ENCODE peak calls at places on chromosomes 3 and 15, in eight cellular contexts. One of them, this sample, is unnamed.

GRCh38 chr3:141280086-141280485 is 48.5 kb downstream of the PXYLP1 start:
- DNase-seq in upper lobe of left lung: no peak
- DNase-seq in psoas muscle: no peak
- DNase-seq in CD8-positive, alpha-beta T cell: no peak
- DNase-seq in spleen: no peak
- DNase-seq in heart right ventricle: no peak
- DNase-seq in left ventricle myocardium inferior: no peak
- DNase-seq in neural progenitor cell: no peak
- DNase-seq in this sample: no peak

GRCh38 chr15:59366368-59367021 is 6.2 kb downstream of the MYO1E start:
- DNase-seq in upper lobe of left lung: no peak
- DNase-seq in psoas muscle: no peak
- DNase-seq in CD8-positive, alpha-beta T cell: no peak
- DNase-seq in spleen: no peak
- DNase-seq in heart right ventricle: no peak
- DNase-seq in left ventricle myocardium inferior: no peak
- DNase-seq in neural progenitor cell: no peak
- DNase-seq in this sample: no peak

GRCh38 chr3:65979152-65979551 is 59.6 kb downstream of the MAGI1 start:
- DNase-seq in upper lobe of left lung: no peak
- DNase-seq in psoas muscle: no peak
- DNase-seq in CD8-positive, alpha-beta T cell: no peak
- DNase-seq in spleen: no peak
- DNase-seq in heart right ventricle: peak; percentile 41
- DNase-seq in left ventricle myocardium inferior: no peak
- DNase-seq in neural progenitor cell: no peak
- DNase-seq in this sample: no peak

GRCh38 chr15:40984406-40984805 is 31.1 kb downstream of the CHAC1 start:
- DNase-seq in upper lobe of left lung: no peak
- DNase-seq in psoas muscle: no peak
- DNase-seq in CD8-positive, alpha-beta T cell: no peak
- DNase-seq in spleen: no peak
- DNase-seq in heart right ventricle: no peak
- DNase-seq in left ventricle myocardium inferior: no peak
- DNase-seq in neural progenitor cell: no peak
- DNase-seq in this sample: no peak

GRCh38 chr15:78034495-78035191 is 42.9 kb downstream of the TBC1D2B start:
- DNase-seq in upper lobe of left lung: no peak
- DNase-seq in psoas muscle: no peak
- DNase-seq in CD8-positive, alpha-beta T cell: peak; percentile 91
- DNase-seq in spleen: peak; percentile 93
- DNase-seq in heart right ventricle: no peak
- DNase-seq in left ventricle myocardium inferior: no peak
- DNase-seq in neural progenitor cell: no peak
- DNase-seq in this sample: no peak

GRCh38 chr3:141050913-141051632 is at the start of gene SPSB4:
- DNase-seq in upper lobe of left lung: peak; percentile 92
- DNase-seq in psoas muscle: peak; percentile 81
- DNase-seq in CD8-positive, alpha-beta T cell: no peak
- DNase-seq in spleen: peak; percentile 79
- DNase-seq in heart right ventricle: peak; percentile 76
- DNase-seq in left ventricle myocardium inferior: peak; percentile 78
- DNase-seq in neural progenitor cell: peak; percentile 97
- DNase-seq in this sample: peak; percentile 41

GRCh38 chr3:138348107-138348949 is at the start of gene MRAS:
- DNase-seq in upper lobe of left lung: peak; percentile 96
- DNase-seq in psoas muscle: peak; percentile 88
- DNase-seq in CD8-positive, alpha-beta T cell: no peak
- DNase-seq in spleen: peak; percentile 82
- DNase-seq in heart right ventricle: peak; percentile 75
- DNase-seq in left ventricle myocardium inferior: peak; percentile 83
- DNase-seq in neural progenitor cell: peak; percentile 93
- DNase-seq in this sample: peak; percentile 87

GRCh38 chr15:74422723-74423442 is 10.9 kb downstream of the SEMA7A start:
- DNase-seq in upper lobe of left lung: no peak
- DNase-seq in psoas muscle: no peak
- DNase-seq in CD8-positive, alpha-beta T cell: no peak
- DNase-seq in spleen: peak; percentile 83
- DNase-seq in heart right ventricle: no peak
- DNase-seq in left ventricle myocardium inferior: no peak
- DNase-seq in neural progenitor cell: peak; percentile 55
- DNase-seq in this sample: peak; percentile 79

GRCh38 chr3:32249184-32249782 is 10.8 kb downstream of the CMTM8 start:
- DNase-seq in upper lobe of left lung: no peak
- DNase-seq in psoas muscle: no peak
- DNase-seq in CD8-positive, alpha-beta T cell: no peak
- DNase-seq in spleen: no peak
- DNase-seq in heart right ventricle: no peak
- DNase-seq in left ventricle myocardium inferior: no peak
- DNase-seq in neural progenitor cell: no peak
- DNase-seq in this sample: no peak

GRCh38 chr3:19250959-19251610 is 102.8 kb downstream of the KCNH8 start:
- DNase-seq in upper lobe of left lung: no peak
- DNase-seq in psoas muscle: no peak
- DNase-seq in CD8-positive, alpha-beta T cell: no peak
- DNase-seq in spleen: no peak
- DNase-seq in heart right ventricle: no peak
- DNase-seq in left ventricle myocardium inferior: no peak
- DNase-seq in neural progenitor cell: peak; percentile 17
- DNase-seq in this sample: no peak

GRCh38 chr3:172273378-172273777 is 174.9 kb downstream of the GHSR start:
- DNase-seq in upper lobe of left lung: no peak
- DNase-seq in psoas muscle: no peak
- DNase-seq in CD8-positive, alpha-beta T cell: no peak
- DNase-seq in spleen: no peak
- DNase-seq in heart right ventricle: no peak
- DNase-seq in left ventricle myocardium inferior: no peak
- DNase-seq in neural progenitor cell: no peak
- DNase-seq in this sample: no peak

GRCh38 chr3:150059729-150060128 is 89.0 kb upstream of the PFN2 start:
- DNase-seq in upper lobe of left lung: no peak
- DNase-seq in psoas muscle: no peak
- DNase-seq in CD8-positive, alpha-beta T cell: no peak
- DNase-seq in spleen: no peak
- DNase-seq in heart right ventricle: no peak
- DNase-seq in left ventricle myocardium inferior: no peak
- DNase-seq in neural progenitor cell: no peak
- DNase-seq in this sample: no peak

GRCh38 chr15:70584441-70584837 is 178.9 kb downstream of the UACA start:
- DNase-seq in upper lobe of left lung: no peak
- DNase-seq in psoas muscle: no peak
- DNase-seq in CD8-positive, alpha-beta T cell: no peak
- DNase-seq in spleen: no peak
- DNase-seq in heart right ventricle: no peak
- DNase-seq in left ventricle myocardium inferior: no peak
- DNase-seq in neural progenitor cell: no peak
- DNase-seq in this sample: peak; percentile 17

GRCh38 chr3:141397996-141398395 is 29.7 kb downstream of the ZBTB38 start:
- DNase-seq in upper lobe of left lung: no peak
- DNase-seq in psoas muscle: no peak
- DNase-seq in CD8-positive, alpha-beta T cell: no peak
- DNase-seq in spleen: no peak
- DNase-seq in heart right ventricle: no peak
- DNase-seq in left ventricle myocardium inferior: no peak
- DNase-seq in neural progenitor cell: no peak
- DNase-seq in this sample: no peak

GRCh38 chr3:138862531-138862923 is 27.8 kb upstream of the PIK3CB start:
- DNase-seq in upper lobe of left lung: no peak
- DNase-seq in psoas muscle: no peak
- DNase-seq in CD8-positive, alpha-beta T cell: no peak
- DNase-seq in spleen: peak; percentile 39
- DNase-seq in heart right ventricle: peak; percentile 10
- DNase-seq in left ventricle myocardium inferior: no peak
- DNase-seq in neural progenitor cell: peak; percentile 4
- DNase-seq in this sample: peak; percentile 2

GRCh38 chr15:74957301-74958035 is 896 bp upstream of the RPP25 start:
- DNase-seq in upper lobe of left lung: peak; percentile 90
- DNase-seq in psoas muscle: peak; percentile 47
- DNase-seq in CD8-positive, alpha-beta T cell: no peak
- DNase-seq in spleen: peak; percentile 80
- DNase-seq in heart right ventricle: peak; percentile 29
- DNase-seq in left ventricle myocardium inferior: peak; percentile 59
- DNase-seq in neural progenitor cell: peak; percentile 49
- DNase-seq in this sample: peak; percentile 35

GRCh38 chr3:182525975-182526374 is 267.3 kb upstream of the ATP11B start:
- DNase-seq in upper lobe of left lung: no peak
- DNase-seq in psoas muscle: no peak
- DNase-seq in CD8-positive, alpha-beta T cell: no peak
- DNase-seq in spleen: no peak
- DNase-seq in heart right ventricle: no peak
- DNase-seq in left ventricle myocardium inferior: no peak
- DNase-seq in neural progenitor cell: no peak
- DNase-seq in this sample: no peak

GRCh38 chr3:182521339-182521738 is 272.0 kb upstream of the ATP11B start:
- DNase-seq in upper lobe of left lung: no peak
- DNase-seq in psoas muscle: no peak
- DNase-seq in CD8-positive, alpha-beta T cell: no peak
- DNase-seq in spleen: no peak
- DNase-seq in heart right ventricle: no peak
- DNase-seq in left ventricle myocardium inferior: no peak
- DNase-seq in neural progenitor cell: no peak
- DNase-seq in this sample: no peak

GRCh38 chr3:182527745-182528144 is 265.6 kb upstream of the ATP11B start:
- DNase-seq in upper lobe of left lung: no peak
- DNase-seq in psoas muscle: no peak
- DNase-seq in CD8-positive, alpha-beta T cell: no peak
- DNase-seq in spleen: no peak
- DNase-seq in heart right ventricle: no peak
- DNase-seq in left ventricle myocardium inferior: no peak
- DNase-seq in neural progenitor cell: no peak
- DNase-seq in this sample: no peak

GRCh38 chr3:182523836-182524235 is 269.5 kb upstream of the ATP11B start:
- DNase-seq in upper lobe of left lung: no peak
- DNase-seq in psoas muscle: no peak
- DNase-seq in CD8-positive, alpha-beta T cell: no peak
- DNase-seq in spleen: no peak
- DNase-seq in heart right ventricle: no peak
- DNase-seq in left ventricle myocardium inferior: no peak
- DNase-seq in neural progenitor cell: no peak
- DNase-seq in this sample: no peak

GRCh38 chr3:182524711-182525401 is 268.4 kb upstream of the ATP11B start:
- DNase-seq in upper lobe of left lung: no peak
- DNase-seq in psoas muscle: no peak
- DNase-seq in CD8-positive, alpha-beta T cell: no peak
- DNase-seq in spleen: no peak
- DNase-seq in heart right ventricle: no peak
- DNase-seq in left ventricle myocardium inferior: no peak
- DNase-seq in neural progenitor cell: no peak
- DNase-seq in this sample: no peak
- H3K27ac ChIP-seq in upper lobe of left lung: no peak overlapping the region
- H3K27ac ChIP-seq in psoas muscle: no peak overlapping the region
- H3K27ac ChIP-seq in CD8-positive, alpha-beta T cell: no peak overlapping the region
- H3K27ac ChIP-seq in spleen: no peak overlapping the region
- H3K27ac ChIP-seq in heart right ventricle: no peak overlapping the region
- H3K27ac ChIP-seq in left ventricle myocardium inferior: no peak overlapping the region
- H3K27ac ChIP-seq in neural progenitor cell: no peak overlapping the region
- H3K27ac ChIP-seq in this sample: no peak overlapping the region

GRCh38 chr3:122183521-122183892 is at the start of gene CASR:
- DNase-seq in upper lobe of left lung: peak; percentile 47
- DNase-seq in psoas muscle: no peak
- DNase-seq in CD8-positive, alpha-beta T cell: no peak
- DNase-seq in spleen: peak; percentile 68
- DNase-seq in heart right ventricle: no peak
- DNase-seq in left ventricle myocardium inferior: no peak
- DNase-seq in neural progenitor cell: peak; percentile 34
- DNase-seq in this sample: no peak
- H3K27me3 ChIP-seq in upper lobe of left lung: peaks cover 11% of the 10 kb centered on the region
- H3K27me3 ChIP-seq in psoas muscle: peaks cover 9% of the 10 kb centered on the region
- H3K27me3 ChIP-seq in CD8-positive, alpha-beta T cell: peaks cover 5% of the 10 kb centered on the region
- H3K27me3 ChIP-seq in spleen: peaks cover 14% of the 10 kb centered on the region
- H3K27me3 ChIP-seq in heart right ventricle: peaks cover 28% of the 10 kb centered on the region
- H3K27me3 ChIP-seq in left ventricle myocardium inferior: peaks cover 96% of the 10 kb centered on the region
- H3K27me3 ChIP-seq in neural progenitor cell: peaks cover 89% of the 10 kb centered on the region
- H3K27me3 ChIP-seq in this sample: no peaks in the 10 kb centered on the region

GRCh38 chr15:22239806-22240180 is 159.5 kb downstream of the OR4M2 start:
- DNase-seq in upper lobe of left lung: no peak
- DNase-seq in psoas muscle: no peak
- DNase-seq in CD8-positive, alpha-beta T cell: no peak
- DNase-seq in spleen: no peak
- DNase-seq in heart right ventricle: no peak
- DNase-seq in left ventricle myocardium inferior: no peak
- DNase-seq in neural progenitor cell: no peak
- DNase-seq in this sample: no peak

GRCh38 chr15:22240403-22240802 is 160.1 kb downstream of the OR4M2 start:
- DNase-seq in upper lobe of left lung: peak; percentile 80
- DNase-seq in psoas muscle: no peak
- DNase-seq in CD8-positive, alpha-beta T cell: no peak
- DNase-seq in spleen: no peak
- DNase-seq in heart right ventricle: no peak
- DNase-seq in left ventricle myocardium inferior: no peak
- DNase-seq in neural progenitor cell: no peak
- DNase-seq in this sample: no peak

GRCh38 chr15:22236469-22236868 is 156.1 kb downstream of the OR4M2 start:
- DNase-seq in upper lobe of left lung: no peak
- DNase-seq in psoas muscle: no peak
- DNase-seq in CD8-positive, alpha-beta T cell: no peak
- DNase-seq in spleen: peak; percentile 36
- DNase-seq in heart right ventricle: no peak
- DNase-seq in left ventricle myocardium inferior: no peak
- DNase-seq in neural progenitor cell: no peak
- DNase-seq in this sample: no peak

GRCh38 chr15:22240951-22241350 is 160.6 kb downstream of the OR4M2 start:
- DNase-seq in upper lobe of left lung: no peak
- DNase-seq in psoas muscle: no peak
- DNase-seq in CD8-positive, alpha-beta T cell: no peak
- DNase-seq in spleen: no peak
- DNase-seq in heart right ventricle: no peak
- DNase-seq in left ventricle myocardium inferior: no peak
- DNase-seq in neural progenitor cell: no peak
- DNase-seq in this sample: no peak

GRCh38 chr15:22237891-22238275 is 157.6 kb downstream of the OR4M2 start:
- DNase-seq in upper lobe of left lung: no peak
- DNase-seq in psoas muscle: no peak
- DNase-seq in CD8-positive, alpha-beta T cell: no peak
- DNase-seq in spleen: peak; percentile 68
- DNase-seq in heart right ventricle: no peak
- DNase-seq in left ventricle myocardium inferior: no peak
- DNase-seq in neural progenitor cell: no peak
- DNase-seq in this sample: no peak
- H3K9me3 ChIP-seq in upper lobe of left lung: peaks cover 4% of the 10 kb centered on the region
- H3K9me3 ChIP-seq in psoas muscle: peaks cover 3% of the 10 kb centered on the region
- H3K9me3 ChIP-seq in CD8-positive, alpha-beta T cell: no peaks in the 10 kb centered on the region
- H3K9me3 ChIP-seq in spleen: peaks cover 5% of the 10 kb centered on the region
- H3K9me3 ChIP-seq in heart right ventricle: peaks cover 14% of the 10 kb centered on the region
- H3K9me3 ChIP-seq in left ventricle myocardium inferior: peaks cover 14% of the 10 kb centered on the region
- H3K9me3 ChIP-seq in neural progenitor cell: peaks cover 42% of the 10 kb centered on the region
- H3K9me3 ChIP-seq in this sample: no peaks in the 10 kb centered on the region

DNA sequence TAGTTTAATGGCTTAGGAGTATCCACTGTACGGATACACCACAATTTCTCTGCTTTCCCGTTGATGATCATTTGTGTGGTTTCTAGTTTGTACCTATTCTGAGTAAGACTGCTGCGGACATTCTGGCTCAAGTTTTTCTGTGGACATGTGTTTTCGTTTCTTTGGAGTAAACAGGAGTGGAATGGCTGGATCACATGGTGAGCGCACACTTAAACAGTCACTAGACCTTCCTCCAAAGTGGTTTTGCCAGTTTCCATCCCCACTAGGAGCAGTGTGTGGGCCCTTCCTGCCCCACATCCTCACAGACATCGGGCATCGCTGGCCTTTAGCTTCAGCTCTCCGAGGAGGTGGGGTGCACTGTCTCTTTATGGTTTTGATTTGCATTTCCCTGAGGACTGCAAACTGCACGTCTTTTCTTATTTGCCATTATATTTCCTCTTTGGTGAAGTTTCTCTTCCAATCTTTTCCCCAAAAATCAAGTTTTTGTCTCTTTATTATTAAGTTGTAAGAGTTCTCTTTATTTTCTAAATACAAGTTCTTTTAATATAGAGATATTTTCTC is 94.1 kb downstream of the VGLL4 start:
- DNase-seq in upper lobe of left lung: no peak
- DNase-seq in psoas muscle: no peak
- DNase-seq in CD8-positive, alpha-beta T cell: no peak
- DNase-seq in spleen: peak; percentile 36
- DNase-seq in heart right ventricle: no peak
- DNase-seq in left ventricle myocardium inferior: peak; percentile 7
- DNase-seq in neural progenitor cell: no peak
- DNase-seq in this sample: no peak
- H3K27ac ChIP-seq in upper lobe of left lung: no peak overlapping the region
- H3K27ac ChIP-seq in psoas muscle: peak overlapping the region; percentile 39
- H3K27ac ChIP-seq in CD8-positive, alpha-beta T cell: no peak overlapping the region
- H3K27ac ChIP-seq in spleen: no peak overlapping the region
- H3K27ac ChIP-seq in heart right ventricle: peak overlapping the region; percentile 7
- H3K27ac ChIP-seq in left ventricle myocardium inferior: peak overlapping the region; percentile 22
- H3K27ac ChIP-seq in neural progenitor cell: no peak overlapping the region
- H3K27ac ChIP-seq in this sample: no peak overlapping the region

This sample was measured in SJSA1.